ENCODE peak calls at places on chromosomes 13 and 19, in seven cellular contexts. N, Y, R, T, C, I and X are unnamed samples.

GRCh38 chr13:49112782-49113525 is 107.2 kb upstream of the MLNR start:
- DNase-seq in Y (peak), T (no peak), C (no peak), I (peak), R (no peak), N (peak), X (no peak)

GRCh38 chr19:44985445-44985844 is 15.8 kb upstream of the RELB start:
- DNase-seq in Y (no peak), T (no peak), N (no peak), R (no peak), I (no peak), C (no peak), X (no peak)

GRCh38 chr13:113742000-113742441 is 17.0 kb upstream of the TMEM255B start:
- DNase-seq in R (peak), N (peak), T (no peak), I (peak), Y (peak), C (peak), X (peak)

GRCh38 chr19:49231389-49231788 is 73.8 kb downstream of the TRPM4 start:
- DNase-seq in N (no peak), R (no peak), T (no peak), I (no peak), C (no peak), Y (no peak), X (no peak)

GRCh38 chr13:33312150-33312908 is 26.8 kb upstream of the STARD13 start:
- DNase-seq in Y (no peak), I (peak), R (no peak), C (no peak), T (no peak), N (no peak), X (no peak)

GRCh38 chr19:1261512-1261862 is 7.6 kb upstream of the CIRBP start:
- DNase-seq in N (no peak), T (no peak), Y (peak), C (no peak), R (peak), I (no peak), X (no peak)

GRCh38 chr13:45004096-45004495 is 14.8 kb downstream of the GPALPP1 start:
- DNase-seq in R (no peak), C (no peak), I (no peak), T (no peak), N (no peak), Y (no peak), X (no peak)

GRCh38 chr13:113928701-113929627 is 44.9 kb downstream of the C13orf46 start:
- DNase-seq in N (no peak), T (no peak), I (peak), R (peak), Y (no peak), C (no peak), X (no peak)

GRCh38 chr19:35068941-35069634 is 27.6 kb downstream of the HPN start:
- DNase-seq in N (no peak), R (no peak), Y (no peak), T (no peak), C (no peak), I (no peak), X (no peak)

GRCh38 chr13:97120976-97121375 is 101.2 kb upstream of the MBNL2 start:
- DNase-seq in T (no peak), Y (no peak), N (no peak), R (no peak), C (no peak), I (no peak), X (no peak)

DNA sequence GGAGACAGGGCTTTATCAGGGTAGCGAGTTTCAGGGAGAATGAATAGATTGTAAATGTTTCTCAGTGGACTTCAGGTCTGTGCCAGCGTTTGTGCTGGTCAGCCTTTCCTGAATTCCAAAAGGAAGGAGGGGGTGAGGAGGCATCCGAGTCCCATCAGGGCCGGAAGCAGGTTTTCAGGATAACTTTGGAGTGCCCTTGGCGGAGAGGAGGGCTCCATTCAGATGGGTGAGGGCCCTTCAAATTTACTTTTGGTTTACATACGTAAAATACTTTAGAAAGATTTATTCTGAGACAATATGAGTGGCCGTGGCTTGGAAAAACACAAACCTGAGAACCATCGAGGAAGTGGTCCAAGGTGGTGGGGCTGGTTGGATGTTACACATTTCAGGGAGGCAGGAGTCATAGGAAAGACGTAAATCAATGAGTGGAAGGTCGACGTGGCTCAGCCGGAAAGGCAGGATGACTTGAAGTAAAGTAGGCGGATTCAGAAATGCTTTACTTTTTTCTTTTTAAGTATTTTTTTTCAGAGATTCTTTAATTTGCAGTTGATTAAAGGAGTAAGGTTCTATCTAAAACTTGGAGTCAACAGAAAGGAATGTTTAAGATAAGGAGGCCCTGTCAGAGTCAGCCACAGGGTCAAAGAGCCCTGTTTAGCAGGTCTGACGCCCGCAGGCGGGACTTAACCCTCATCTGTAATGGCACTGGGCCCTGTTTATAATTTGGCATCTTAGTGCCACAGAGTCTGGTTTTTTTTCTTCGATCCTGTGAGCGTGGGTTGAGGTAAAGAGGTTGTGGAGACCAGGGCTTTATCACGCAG is 32.8 kb downstream of the ATP11A start:
- DNase-seq in Y (no peak), N (no peak), C (no peak), I (peak), T (no peak), R (peak), X (peak)
- TF ChIP-seq CTCF in Y (no peak), N (no peak), C (no peak), I (no peak), T (no peak), R (no peak), X (no peak)

GRCh38 chr19:11735375-11735774 is 3.4 kb downstream of the ZNF823 start:
- DNase-seq in T (no peak), Y (no peak), I (no peak), R (no peak), C (peak), N (no peak), X (no peak)
- TF ChIP-seq CTCF in T (no peak), Y (no peak), I (no peak), R (no peak), C (no peak), N (no peak), X (no peak)

DNA sequence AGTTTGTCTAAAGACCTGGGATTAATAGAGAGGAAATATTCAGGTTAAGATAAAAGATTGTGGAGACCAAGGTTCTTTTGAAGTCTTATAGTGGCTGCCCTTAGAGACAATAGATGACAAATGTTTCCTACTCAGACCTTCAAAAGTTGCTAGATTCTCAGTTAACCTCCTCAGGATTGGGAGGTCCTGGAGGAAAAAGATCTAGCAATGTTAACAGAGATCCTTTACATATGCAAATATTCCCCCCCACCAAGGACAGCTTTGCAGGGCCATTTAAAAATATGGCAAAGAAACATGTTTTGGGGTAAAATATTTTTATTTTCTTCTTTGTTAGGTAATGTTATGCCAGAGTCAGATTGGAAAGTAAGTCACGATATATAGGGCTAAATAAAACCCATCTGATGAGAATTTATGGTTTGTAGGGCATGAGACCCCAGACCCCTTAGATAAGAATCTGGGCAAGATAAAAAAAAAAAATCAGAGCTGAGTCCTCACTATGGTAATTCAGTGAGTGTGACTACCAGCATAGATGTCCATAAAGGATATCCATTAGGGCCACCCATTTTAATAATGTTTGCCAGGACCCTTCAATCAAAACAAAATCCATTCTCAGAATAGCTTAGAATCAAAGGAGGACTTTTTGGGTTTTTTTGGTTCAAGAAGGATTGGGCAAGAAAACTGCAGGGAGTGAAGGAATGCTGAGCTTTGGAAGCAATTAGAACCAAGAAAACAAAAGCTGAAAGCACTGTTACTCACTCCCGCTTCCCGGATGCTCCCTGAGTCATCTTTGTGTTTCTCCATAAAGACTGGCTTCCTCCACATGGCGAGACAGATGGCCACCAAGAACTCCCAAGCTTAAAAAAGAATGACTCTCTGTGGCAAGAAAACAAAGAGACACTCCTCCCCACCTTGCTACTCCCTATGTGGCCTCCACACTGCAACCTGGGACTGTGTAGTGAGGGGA is 28.2 kb downstream of the VSTM1 start:
- DNase-seq in I (peak), Y (peak), N (no peak), C (no peak), R (no peak), T (no peak), X (no peak)
- TF ChIP-seq CTCF in I (no peak), Y (no peak), N (no peak), C (no peak), R (no peak), T (no peak), X (no peak)

GRCh38 chr19:47651691-47652090 is 42.8 kb downstream of the BICRA start:
- DNase-seq in I (no peak), Y (no peak), R (no peak), C (no peak), N (no peak), T (no peak), X (no peak)
- TF ChIP-seq CTCF in I (no peak), Y (no peak), R (no peak), C (no peak), N (no peak), T (no peak), X (no peak)

GRCh38 chr13:75771818-75772217 is 135.7 kb downstream of the LMO7 start:
- DNase-seq in N (no peak), T (no peak), C (no peak), Y (no peak), R (no peak), I (peak), X (no peak)

GRCh38 chr13:75769141-75769905 is 133.2 kb downstream of the LMO7 start:
- DNase-seq in Y (no peak), N (no peak), T (no peak), R (no peak), C (no peak), I (no peak), X (no peak)

GRCh38 chr13:75766636-75767035 is 130.5 kb downstream of the LMO7 start:
- DNase-seq in R (no peak), T (no peak), I (no peak), Y (no peak), C (no peak), N (no peak), X (no peak)

GRCh38 chr13:75774176-75774575 is 138.0 kb downstream of the LMO7 start:
- DNase-seq in R (no peak), C (no peak), T (no peak), Y (no peak), I (no peak), N (no peak), X (no peak)

DNA sequence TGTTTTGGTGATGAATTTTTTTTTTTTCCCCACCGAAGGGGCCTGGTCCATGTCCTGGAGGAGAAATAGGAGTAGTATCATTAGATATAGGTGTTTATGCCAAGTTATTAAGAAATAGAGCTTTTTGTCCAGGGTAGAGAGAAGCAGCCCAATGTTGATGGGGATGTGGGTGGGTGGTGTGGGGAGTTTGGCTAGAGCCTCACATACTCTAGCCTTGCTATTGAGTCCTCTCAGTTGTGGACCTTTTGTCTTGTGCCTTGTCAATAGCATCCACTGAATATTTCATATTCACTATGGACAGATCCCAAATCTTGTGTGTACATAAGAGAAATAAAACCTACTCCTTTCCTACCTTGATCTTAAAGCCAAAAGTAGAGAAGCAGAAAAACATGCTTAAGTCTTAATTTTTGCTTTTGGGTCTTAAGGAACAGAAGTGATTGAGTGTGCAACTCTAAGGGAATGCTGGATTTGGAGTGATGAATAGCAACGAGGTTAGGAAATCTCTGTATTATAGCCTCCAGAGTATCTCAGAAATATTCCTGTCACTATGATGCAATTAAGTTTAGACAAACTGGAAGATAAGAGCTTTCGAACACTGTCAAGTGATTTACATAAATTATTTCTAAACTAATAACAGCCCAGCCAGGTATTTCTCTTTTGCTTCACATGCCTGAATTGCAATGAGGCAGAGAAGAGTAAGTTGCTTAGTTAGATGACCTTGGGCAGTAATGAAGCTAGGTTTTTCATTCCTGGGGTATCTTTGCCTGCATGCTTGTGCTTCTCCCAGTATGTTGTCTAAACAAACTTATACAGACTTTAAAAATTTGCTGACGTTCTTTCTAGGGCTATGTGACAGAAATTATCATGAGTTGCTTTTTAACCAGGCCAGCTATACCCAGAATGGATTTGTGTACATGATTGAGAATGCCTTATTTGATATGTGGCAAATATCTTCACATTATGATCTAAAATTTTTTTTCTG is 134.3 kb downstream of the LMO7 start:
- DNase-seq in C (no peak), N (no peak), I (peak), T (no peak), R (no peak), Y (no peak), X (no peak)
- TF ChIP-seq CTCF in C (no peak), N (no peak), I (no peak), T (no peak), R (no peak), Y (no peak), X (no peak)

DNA sequence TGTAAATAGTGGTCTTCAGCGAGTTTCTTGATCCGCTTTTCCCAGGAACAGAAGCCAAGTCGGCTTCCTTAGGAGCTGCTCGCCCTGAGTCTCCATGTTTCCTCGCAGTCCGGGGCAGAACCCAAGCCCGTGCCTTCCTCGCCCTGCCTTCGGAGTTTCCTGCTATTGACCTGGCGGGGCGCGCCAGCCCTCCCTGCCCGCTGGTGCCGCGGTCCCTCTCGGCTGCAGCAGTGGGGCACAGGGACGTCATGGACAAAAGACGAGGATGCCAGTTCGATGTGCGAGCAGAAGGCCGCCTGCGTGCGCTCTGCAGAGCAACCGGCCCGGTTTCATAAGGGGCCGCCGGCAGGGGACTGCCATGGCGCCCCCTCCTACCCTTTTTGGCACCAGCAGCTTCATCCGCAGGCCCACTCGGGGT is 156.6 kb downstream of the TM9SF2 start:
- DNase-seq in R (peak), C (peak), I (peak), T (peak), Y (peak), N (no peak), X (peak)
- TF ChIP-seq CTCF in R (no peak), C (no peak), I (peak), T (no peak), Y (no peak), N (no peak), X (no peak)

DNA sequence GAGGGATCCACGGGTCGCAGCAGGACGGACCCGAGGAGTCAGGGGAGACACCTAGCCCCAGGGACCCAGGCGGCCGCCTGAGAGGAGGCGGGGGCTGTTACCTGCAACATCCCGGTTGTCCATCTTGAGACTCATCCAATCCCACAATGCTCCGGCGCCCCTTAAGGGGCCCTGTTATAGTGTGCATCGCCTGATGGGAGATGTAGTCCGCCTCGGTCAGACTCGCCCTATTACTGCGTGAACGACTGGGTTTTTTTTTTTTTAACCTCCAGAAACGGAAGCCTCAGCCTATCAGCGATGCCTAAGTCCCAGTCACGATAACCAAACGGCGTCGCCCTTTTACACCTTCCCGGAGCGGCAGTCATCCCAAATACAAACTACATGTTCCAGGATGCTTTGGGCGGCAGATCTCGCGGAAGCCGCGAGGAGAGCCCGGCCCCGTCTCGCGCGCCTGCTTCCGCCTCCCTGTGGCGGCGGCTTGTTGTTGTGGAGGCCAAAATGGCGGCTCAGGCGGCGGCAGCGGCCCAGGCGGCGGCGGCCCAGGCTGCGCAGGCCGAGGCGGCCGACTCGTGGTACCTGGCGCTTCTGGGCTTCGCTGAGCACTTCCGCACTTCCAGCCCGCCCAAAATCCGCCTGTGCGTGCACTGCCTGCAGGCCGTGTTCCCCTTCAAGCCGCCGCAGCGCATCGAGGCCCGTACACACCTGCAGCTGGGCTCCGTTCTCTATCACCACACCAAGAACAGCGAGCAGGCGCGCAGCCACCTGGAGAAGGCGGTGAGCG is at the start of the genes MAU2 and SUGP1:
- DNase-seq in I (peak), Y (peak), C (peak), R (peak), N (peak), T (peak), X (peak)
- TF ChIP-seq CTCF in I (peak), Y (peak), C (no peak), R (peak), N (no peak), T (peak), X (no peak)